ENCODE peak calls at places on chromosomes 13 and 19, in four cellular contexts. V is psoas muscle; N is GM23338; M is CD4-positive, alpha-beta T cell. U is an unnamed sample.

GRCh38 chr19:13806728-13807127 is 11.5 kb downstream of the ZSWIM4 start:
- DNase-seq in V (no peak), M (no peak), N (no peak), U (no peak)

GRCh38 chr19:30684613-30685012 is 312.4 kb downstream of the ZNF536 start:
- DNase-seq in V (no peak), M (no peak), N (peak), U (no peak)

GRCh38 chr19:33957804-33958203 is 161.1 kb downstream of the KCTD15 start:
- DNase-seq in V (no peak), N (no peak), M (no peak), U (no peak)

GRCh38 chr13:50594276-50594970 is 249.1 kb downstream of the DLEU7 start:
- DNase-seq in V (no peak), M (no peak), N (peak), U (peak)

GRCh38 chr13:95641961-95642621 is 2.4 kb downstream of the DZIP1 start:
- DNase-seq in V (peak), N (peak), M (no peak), U (no peak)

GRCh38 chr13:22455036-22455435 is 725.7 kb upstream of the SGCG start:
- DNase-seq in M (no peak), N (no peak), V (no peak), U (no peak)

GRCh38 chr13:41311607-41312500 is 787 bp downstream of the NAA16 start:
- DNase-seq in V (peak), M (peak), N (peak), U (no peak)

GRCh38 chr13:49347650-49348385 is 96.0 kb downstream of the CAB39L start:
- DNase-seq in N (peak), M (no peak), V (no peak), U (no peak)

GRCh38 chr19:56377105-56377924 is 16.0 kb downstream of the ZNF582 start:
- DNase-seq in M (no peak), V (no peak), N (peak), U (no peak)

DNA sequence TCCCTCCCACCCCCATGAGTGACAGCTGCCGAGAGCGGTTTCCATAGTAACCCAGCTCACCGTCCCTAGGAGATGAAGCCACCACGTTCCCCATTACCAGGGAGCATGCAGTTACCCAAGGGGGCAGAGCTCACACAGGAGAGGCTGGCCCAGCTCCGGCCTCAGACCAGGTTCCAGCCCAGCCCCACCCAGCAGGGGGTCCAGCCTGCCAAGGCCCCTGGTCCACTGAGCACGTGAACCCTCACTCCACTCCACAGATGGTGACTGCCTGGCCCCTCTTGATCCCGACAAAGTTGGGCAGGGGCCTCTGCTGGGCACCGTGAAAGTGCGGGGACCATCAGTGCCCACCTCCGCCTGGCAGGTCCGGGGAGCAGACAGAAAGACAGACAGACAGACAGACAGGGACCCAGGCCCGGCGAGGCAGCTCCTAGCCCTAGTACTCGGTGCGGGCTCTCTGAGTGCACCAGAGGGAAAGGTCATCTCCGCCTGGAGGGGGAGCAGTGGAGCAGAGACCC is 50.7 kb downstream of the CELF5 start:
- DNase-seq in M (peak), N (peak), V (no peak), U (peak)
- TF ChIP-seq CTCF in M (no peak), N (peak), V (no peak), U (no peak)

DNA sequence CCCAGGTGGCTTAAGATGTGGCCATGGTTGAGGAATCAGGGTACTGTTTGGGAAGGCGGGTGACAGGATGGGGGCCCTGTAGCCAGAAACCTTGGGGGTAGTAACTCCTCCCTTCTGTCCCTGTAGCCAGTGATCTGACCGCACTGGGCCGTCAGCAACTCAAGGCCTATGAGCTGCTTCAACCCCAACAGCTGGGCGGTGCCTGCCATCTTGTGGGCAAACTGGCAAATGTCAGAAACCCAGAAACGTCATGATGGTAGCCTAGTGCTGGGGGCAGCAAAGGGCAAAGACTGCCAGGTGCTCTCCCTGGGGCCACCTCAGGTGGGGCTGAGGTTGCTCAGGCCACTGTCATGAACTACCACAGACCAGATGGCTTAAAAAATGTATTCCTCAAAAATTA is 3.5 kb downstream of the COPE start:
- DNase-seq in N (peak), M (peak), V (peak), U (no peak)
- TF ChIP-seq CTCF in N (peak), M (no peak), V (peak), U (no peak)

DNA sequence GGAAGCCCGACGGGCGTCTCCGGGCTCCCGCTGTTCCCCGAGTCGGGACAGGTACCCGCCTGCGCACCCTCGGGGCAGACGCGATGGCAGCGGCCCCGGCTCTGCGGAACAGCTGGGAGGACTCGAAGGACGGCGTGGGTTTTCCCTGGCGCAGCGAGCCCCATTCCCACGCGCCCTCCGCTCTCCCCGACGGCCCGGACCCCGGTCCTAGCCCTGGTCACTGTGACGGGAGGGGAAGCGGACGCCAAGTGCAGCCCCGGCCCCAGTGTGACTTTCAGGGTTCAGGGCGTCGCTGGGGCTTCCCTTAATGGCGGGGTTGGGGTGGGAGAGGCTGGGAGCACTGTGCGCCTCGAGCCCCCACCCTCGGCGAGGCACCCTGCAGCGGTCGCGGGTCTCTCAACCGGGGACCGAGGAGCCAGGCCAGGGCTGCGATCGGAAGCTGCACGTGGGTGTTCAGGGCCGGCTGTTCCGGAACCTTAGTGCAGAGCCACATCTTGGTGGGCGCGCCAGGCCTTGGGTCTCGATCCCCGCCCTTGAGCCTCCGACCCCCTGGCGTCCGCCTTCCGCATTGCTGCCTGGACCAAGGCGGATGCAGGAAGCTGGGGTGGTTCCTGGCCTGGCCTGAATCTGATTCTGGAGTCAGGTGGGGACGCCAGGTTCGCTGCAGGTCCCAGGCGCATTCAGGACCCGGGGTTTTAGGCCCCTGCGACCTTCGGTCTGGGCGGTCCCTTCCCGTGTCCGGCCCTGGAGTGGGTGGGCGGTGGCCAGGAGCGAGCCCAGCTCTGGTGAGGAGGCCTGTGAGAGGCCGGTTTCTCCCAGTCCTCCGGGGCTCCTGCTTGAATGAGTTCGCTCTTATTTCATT is 3.5 kb downstream of the LGALS7B start:
- DNase-seq in V (peak), M (peak), N (peak), U (peak)
- TF ChIP-seq CTCF in V (peak), M (no peak), N (peak), U (no peak)

GRCh38 chr13:60627071-60627686 is 230.2 kb downstream of the TDRD3 start:
- DNase-seq in V (no peak), M (no peak), N (peak), U (no peak)
- TF ChIP-seq CTCF in V (no peak), M (no peak), N (peak), U (no peak)

DNA sequence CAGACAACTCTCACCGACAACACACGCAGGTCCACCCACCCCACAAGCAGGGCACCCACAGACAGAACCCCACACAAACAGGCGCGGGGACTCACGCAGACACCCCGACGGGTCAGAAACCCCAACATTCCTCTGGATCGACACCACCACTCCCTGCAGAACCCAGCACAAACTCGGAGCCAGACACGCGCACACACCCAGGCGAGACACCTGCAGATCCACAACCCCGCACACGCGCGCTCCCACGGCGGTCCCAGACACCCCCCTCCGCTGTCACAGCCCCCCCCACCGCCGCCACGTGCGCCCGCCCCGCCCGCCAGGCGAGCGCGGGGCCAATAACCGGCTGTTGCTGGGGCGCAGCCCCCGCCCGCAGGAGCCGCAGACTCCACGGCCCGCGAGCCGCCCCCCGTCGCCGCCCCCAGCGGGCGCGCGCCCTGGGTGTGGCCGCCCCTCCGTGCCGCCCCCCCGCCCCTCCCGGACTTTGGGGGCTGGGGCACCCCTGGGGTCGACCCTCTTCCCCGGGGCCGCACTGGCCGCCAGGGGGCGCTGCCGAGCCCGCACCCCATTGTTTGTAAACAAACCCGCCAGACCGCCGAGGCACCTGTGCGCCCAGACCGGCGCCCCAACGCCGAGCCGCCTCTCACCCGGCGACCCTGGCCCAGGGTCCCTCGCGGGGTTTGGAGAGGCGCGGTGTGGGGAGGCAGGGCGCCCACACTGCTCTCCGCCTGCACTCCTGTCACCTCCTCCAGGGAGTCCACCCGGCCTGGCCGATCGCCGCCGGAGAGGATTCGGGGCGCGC is 678 bp downstream of the BBC3 start:
- DNase-seq in M (peak), N (peak), V (peak), U (peak)
- TF ChIP-seq CTCF in M (peak), N (peak), V (peak), U (no peak)

GRCh38 chr13:45331123-45331619 is 9.8 kb downstream of the TPT1 start:
- DNase-seq in V (no peak), N (no peak), M (no peak), U (no peak)

GRCh38 chr13:45328661-45329105 is 12.3 kb downstream of the TPT1 start:
- DNase-seq in V (no peak), M (no peak), N (no peak), U (no peak)

GRCh38 chr13:45325806-45326205 is 15.2 kb downstream of the TPT1 start:
- DNase-seq in V (peak), M (no peak), N (no peak), U (no peak)

GRCh38 chr13:45331981-45332830 is 8.8 kb downstream of the TPT1 start:
- DNase-seq in V (no peak), N (no peak), M (no peak), U (no peak)

DNA sequence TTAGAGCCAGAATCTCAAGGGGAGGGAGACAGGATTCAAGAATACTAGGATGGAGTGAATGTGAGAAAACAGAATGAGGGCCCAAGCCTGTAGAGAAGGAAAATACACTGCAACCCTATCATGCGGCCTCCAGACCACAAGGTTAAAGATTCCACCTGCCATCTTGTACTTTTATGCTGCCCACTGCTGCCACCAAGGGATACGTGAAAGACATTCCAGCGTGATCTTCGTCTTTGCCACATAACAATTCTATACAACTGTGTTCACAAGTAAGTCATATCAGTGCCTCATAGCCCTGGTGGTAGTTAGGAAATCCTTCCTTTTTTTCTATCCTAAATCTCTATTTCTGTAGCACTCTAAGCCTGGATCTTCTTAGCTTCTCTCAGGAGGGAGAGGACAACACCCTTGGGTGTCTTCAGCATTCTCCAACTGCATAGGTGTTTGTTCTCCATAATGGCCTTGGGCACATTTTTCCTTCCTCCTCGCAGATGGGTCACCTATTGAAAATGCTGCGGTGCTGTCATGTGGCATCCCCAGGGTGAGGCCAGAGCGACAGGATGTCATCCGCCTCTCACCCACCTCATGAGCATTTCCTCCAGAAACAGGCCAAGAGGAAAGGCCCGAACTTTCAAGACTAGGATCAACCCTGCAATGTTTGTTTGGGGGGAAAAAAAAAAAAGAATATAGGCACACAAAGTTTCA is 13.6 kb downstream of the TPT1 start:
- DNase-seq in M (peak), V (no peak), N (peak), U (no peak)
- TF ChIP-seq CTCF in M (no peak), V (no peak), N (peak), U (no peak)

GRCh38 chr13:26445092-26445491 is 112.4 kb upstream of the WASF3 start:
- DNase-seq in M (no peak), V (no peak), N (peak), U (no peak)

GRCh38 chr13:26446751-26447150 is 110.7 kb upstream of the WASF3 start:
- DNase-seq in M (no peak), V (no peak), N (no peak), U (no peak)

GRCh38 chr13:26449063-26449848 is 108.2 kb upstream of the WASF3 start:
- DNase-seq in N (no peak), V (no peak), M (no peak), U (no peak)
- TF ChIP-seq CTCF in N (no peak), V (no peak), M (no peak), U (no peak)

GRCh38 chr13:99980201-99981114 is 1.1 kb upstream of the ZIC2 start:
- DNase-seq in V (peak), N (peak), M (peak), U (no peak)
- TF ChIP-seq CTCF in V (no peak), N (no peak), M (no peak), U (no peak)

GRCh38 chr19:15072930-15073647 is 8.9 kb upstream of the OR1I1 start:
- DNase-seq in M (no peak), V (no peak), N (peak), U (no peak)
- TF ChIP-seq CTCF in M (no peak), V (no peak), N (peak), U (no peak)